ENCODE peak calls at places on chromosomes 1 and 21, in four cellular contexts. N is breast epithelium, U is endothelial cell of umbilical vein, K is stomach. W is an unnamed sample.

GRCh38 chr1:202046227-202046626 is 35.8 kb downstream of the ELF3 start:
- DNase-seq in N (peak), U (no peak), K (peak), W (no peak)

GRCh38 chr1:183685112-183685713 is 32.1 kb upstream of the APOBEC4 start:
- DNase-seq in N (no peak), U (peak), K (peak), W (no peak)

GRCh38 chr21:43840259-43840658 is 24.8 kb upstream of the AGPAT3 start:
- DNase-seq in N (no peak), U (no peak), K (no peak), W (no peak)

GRCh38 chr1:232319106-232319505 is 310.8 kb downstream of the SIPA1L2 start:
- DNase-seq in N (no peak), U (no peak), K (no peak), W (no peak)

GRCh38 chr1:33575324-33575879 is 103.0 kb downstream of the ZSCAN20 start:
- DNase-seq in N (no peak), U (no peak), K (no peak), W (no peak)

GRCh38 chr1:160837558-160838205 is 25.0 kb downstream of the CD244 start:
- DNase-seq in N (no peak), U (no peak), K (peak), W (peak)

GRCh38 chr1:114745351-114745750 is 12.4 kb downstream of the CSDE1 start:
- DNase-seq in N (no peak), U (peak), K (no peak), W (no peak)

GRCh38 chr1:20137604-20138003 is 1.5 kb upstream of the PLA2G2F start:
- DNase-seq in N (no peak), U (no peak), K (no peak), W (no peak)

GRCh38 chr1:28395181-28395580 is 25.6 kb downstream of the PHACTR4 start:
- DNase-seq in N (no peak), U (no peak), K (no peak), W (no peak)

GRCh38 chr1:35980090-35980489 is 49.2 kb downstream of the AGO3 start:
- DNase-seq in N (no peak), U (no peak), K (no peak), W (no peak)

GRCh38 chr1:51878307-51878615 is 266 bp downstream of the NRDC start:
- DNase-seq in N (no peak), U (no peak), K (no peak), W (no peak)

GRCh38 chr1:228207381-228207810 is 448 bp upstream of the OBSCN start:
- DNase-seq in N (no peak), U (no peak), K (no peak), W (no peak)

GRCh38 chr1:3027611-3028371 is 6.5 kb downstream of the ACTRT2 start:
- DNase-seq in N (peak), U (no peak), K (no peak), W (peak)

GRCh38 chr1:200699871-200700270 is 30.2 kb upstream of the DDX59 start:
- DNase-seq in N (no peak), U (no peak), K (no peak), W (no peak)

GRCh38 chr1:117213046-117213445 is 2.3 kb upstream of the VTCN1 start:
- DNase-seq in N (no peak), U (no peak), K (no peak), W (no peak)

GRCh38 chr1:220828950-220829586 is 42.4 kb downstream of the MTARC1 start:
- DNase-seq in N (no peak), U (no peak), K (no peak), W (no peak)

GRCh38 chr1:21280011-21280471 is 10.2 kb downstream of the ECE1 start:
- DNase-seq in N (no peak), U (peak), K (no peak), W (peak)

GRCh38 chr1:230005040-230005439 is 62.0 kb upstream of the GALNT2 start:
- DNase-seq in N (no peak), U (no peak), K (no peak), W (no peak)

GRCh38 chr1:199691540-199691939 is 336.0 kb upstream of the NR5A2 start:
- DNase-seq in N (no peak), U (peak), K (no peak), W (no peak)

GRCh38 chr1:24704411-24705259 is 40.6 kb upstream of the CLIC4 start:
- DNase-seq in N (no peak), U (peak), K (no peak), W (no peak)

GRCh38 chr1:248890549-248891498 is 15.2 kb upstream of the PGBD2 start:
- DNase-seq in N (no peak), U (no peak), K (no peak), W (no peak)

GRCh38 chr1:244248426-244248825 is 197.3 kb downstream of the ZBTB18 start:
- DNase-seq in N (no peak), U (peak), K (no peak), W (no peak)

GRCh38 chr1:11062965-11063401 is 3.2 kb upstream of the SRM start:
- DNase-seq in N (no peak), U (no peak), K (no peak), W (no peak)

DNA sequence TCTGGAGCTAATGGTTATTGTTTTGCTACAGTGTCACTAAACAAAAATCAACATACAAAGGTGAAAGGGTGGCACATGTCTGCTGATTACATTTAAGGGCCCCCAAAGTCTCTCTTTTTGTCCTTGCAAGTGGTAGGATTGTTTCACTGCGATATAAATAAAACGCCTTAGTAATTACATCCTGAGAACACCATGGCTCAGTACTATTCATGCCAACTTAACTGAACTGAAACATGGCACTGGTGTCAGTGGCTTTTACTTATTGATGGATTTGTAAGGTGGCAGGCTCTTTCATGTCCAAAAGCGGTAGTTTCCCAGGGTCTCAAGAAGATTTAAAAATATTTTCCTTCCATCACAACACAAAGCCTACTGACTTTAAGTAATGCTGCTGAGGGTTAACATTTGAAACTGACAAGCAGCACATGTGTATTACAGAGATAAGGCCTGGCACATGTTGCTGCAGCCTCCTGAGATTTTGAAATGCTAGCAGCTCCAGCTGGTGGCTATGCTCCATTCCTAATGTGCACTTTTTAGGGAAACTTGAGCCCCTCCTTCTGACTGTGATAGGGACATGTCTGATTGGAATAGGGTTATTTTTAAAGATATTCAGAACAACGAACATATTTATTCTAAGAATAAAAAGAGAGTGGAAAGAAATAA is 86.8 kb downstream of the ATP1B1 start:
- DNase-seq in N (no peak), U (peak), K (peak), W (no peak)
- TF ChIP-seq POLR2AphosphoS5 in N (no peak), U (no peak), K (no peak), W (no peak)

GRCh38 chr1:89695847-89696246 is 62.9 kb downstream of the LRRC8C start:
- DNase-seq in N (no peak), U (no peak), K (no peak), W (no peak)

GRCh38 chr1:89690595-89690994 is 57.7 kb downstream of the LRRC8C start:
- DNase-seq in N (no peak), U (no peak), K (no peak), W (no peak)

GRCh38 chr1:89688607-89689006 is 55.7 kb downstream of the LRRC8C start:
- DNase-seq in N (no peak), U (no peak), K (no peak), W (no peak)

GRCh38 chr1:89689234-89689633 is 56.3 kb downstream of the LRRC8C start:
- DNase-seq in N (no peak), U (no peak), K (no peak), W (no peak)

GRCh38 chr1:89692601-89693503 is 59.9 kb downstream of the LRRC8C start:
- DNase-seq in N (no peak), U (peak), K (no peak), W (no peak)
- TF ChIP-seq POLR2AphosphoS5 in N (no peak), U (peak), K (no peak), W (no peak)

DNA sequence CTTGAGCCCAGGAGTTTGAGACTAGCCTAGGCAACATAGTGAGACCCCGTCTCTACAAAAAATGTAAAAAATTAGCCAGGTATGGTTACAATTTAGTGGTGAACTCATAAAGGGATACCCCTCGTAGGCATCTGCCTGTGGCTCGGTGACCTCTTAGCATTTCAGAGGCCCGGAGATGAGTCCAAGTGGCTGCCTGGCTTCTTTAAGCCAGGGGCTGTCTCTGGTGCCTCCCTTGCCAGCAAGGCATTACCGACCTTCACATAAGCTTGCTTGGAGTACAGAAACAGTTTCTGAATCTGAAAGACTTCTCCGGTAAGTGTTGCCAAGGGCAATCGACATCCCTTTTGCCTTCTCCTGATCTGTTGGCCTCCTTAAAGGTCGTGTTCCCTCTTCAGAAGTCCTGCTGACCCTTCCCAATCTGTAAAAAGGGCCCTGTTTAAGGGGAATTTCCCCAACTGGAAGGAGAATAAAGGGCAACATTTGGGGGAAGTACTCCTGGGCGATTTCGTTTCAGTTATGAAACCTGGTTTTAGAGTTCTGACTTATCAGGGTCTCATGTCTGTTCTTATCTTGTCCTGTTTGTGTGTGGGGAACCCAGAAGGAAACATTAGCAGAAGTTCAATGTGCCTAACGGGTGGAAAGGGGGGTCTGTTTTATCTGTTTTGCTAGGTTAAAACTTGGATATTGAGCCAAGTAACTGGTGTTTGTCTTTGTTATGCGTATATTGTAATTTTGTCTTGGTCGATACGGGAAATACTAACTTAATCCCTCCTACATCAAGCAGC is 32.9 kb downstream of the KIFAP3 start:
- DNase-seq in N (no peak), U (no peak), K (no peak), W (peak)
- TF ChIP-seq POLR2AphosphoS5 in N (no peak), U (no peak), K (no peak), W (no peak)

DNA sequence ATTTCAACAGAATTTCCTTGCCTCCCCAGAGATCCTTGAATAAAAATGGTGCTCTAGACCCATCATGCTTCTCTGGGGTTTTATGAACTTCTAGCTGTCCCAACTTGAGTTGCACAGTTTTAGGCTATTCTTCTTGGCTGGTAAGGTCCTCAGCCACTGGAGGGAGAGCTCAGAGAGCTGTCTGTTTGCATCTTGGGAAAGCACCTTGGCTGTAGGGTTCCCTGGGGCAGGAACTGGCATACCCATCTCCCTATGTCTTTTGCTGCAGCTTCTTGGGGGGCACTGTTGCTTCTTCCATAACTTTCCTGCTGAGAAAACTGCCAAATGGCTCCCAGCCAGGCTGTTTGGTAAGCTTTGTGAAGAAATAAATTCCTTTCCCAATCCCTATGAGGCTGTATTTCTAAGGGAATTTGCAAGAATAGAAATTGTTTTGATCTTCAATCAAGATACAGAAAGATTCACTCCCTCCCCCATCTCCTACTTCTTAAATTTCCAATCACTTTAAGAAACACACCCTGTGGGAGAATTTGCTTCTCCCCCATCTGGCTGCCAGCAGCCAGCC is 8.2 kb upstream of the FMOD start:
- DNase-seq in N (no peak), U (no peak), K (no peak), W (no peak)
- TF ChIP-seq POLR2AphosphoS5 in N (no peak), U (no peak), K (no peak), W (no peak)

DNA sequence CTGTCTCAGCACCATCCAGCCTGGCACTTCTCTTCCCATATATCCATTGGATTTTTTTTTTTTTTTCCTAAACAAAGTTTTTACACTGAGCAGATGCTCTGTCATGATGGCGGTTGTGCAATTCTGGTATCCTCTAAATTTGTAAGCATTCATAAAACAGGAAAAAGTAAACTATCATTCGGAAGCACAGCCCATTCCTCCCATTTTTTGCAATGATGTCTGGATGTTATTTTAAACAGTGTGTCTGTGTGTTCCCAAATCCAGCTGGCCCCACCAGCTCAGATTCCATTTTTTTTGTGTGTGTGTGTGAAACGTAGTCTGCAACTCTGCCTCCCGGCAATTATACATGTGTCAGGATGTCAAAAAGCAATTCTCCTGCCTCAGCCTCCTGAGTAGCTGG is 33.5 kb downstream of the PDPN start:
- DNase-seq in N (no peak), U (no peak), K (no peak), W (no peak)
- TF ChIP-seq POLR2AphosphoS5 in N (no peak), U (no peak), K (peak), W (no peak)

DNA sequence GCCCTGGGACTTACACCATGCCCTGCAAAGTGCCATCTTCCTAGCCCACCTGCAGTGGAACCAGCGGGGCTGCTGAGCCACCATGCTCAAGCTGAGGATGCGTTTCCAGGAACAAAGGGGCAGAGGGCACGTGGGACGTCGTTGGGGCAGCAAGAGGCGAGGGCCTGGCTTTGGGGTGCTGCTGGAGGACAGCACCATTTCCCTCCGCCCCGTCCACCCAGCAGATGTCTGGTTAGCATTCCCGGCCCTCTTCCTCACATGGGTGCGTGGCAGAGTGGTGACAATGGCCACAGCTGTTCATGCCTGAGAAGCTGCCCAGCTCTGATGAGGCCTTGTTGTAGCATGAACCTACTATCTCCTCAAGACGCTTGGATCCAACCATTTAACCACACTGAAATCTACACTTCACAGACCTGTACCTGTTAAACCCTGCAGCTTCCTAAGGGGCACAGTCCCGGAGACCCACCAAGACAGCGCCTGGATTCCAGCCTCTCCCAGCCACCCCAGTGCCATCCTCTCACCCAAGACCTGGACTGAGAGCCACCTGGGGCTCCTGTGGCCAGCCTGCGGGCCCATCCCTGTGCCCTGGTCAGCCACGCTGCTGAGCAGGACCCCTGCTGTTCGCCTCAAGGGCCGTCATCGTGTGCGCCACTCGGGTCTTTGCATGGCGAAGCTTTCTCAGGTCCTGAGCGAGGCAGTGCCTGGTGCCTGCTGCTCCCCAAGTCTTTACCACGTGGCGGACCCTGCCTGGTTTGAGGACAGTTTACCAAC is 33.2 kb downstream of the SLC45A1 start:
- DNase-seq in N (no peak), U (no peak), K (no peak), W (no peak)
- TF ChIP-seq POLR2AphosphoS5 in N (no peak), U (no peak), K (no peak), W (peak)

GRCh38 chr1:41245659-41246058 is 3.6 kb upstream of the SCMH1 start:
- DNase-seq in N (no peak), U (peak), K (no peak), W (no peak)
- TF ChIP-seq POLR2AphosphoS5 in N (no peak), U (no peak), K (no peak), W (no peak)

GRCh38 chr1:43238104-43238503 is 31.7 kb upstream of the TMEM125 start:
- DNase-seq in N (peak), U (peak), K (peak), W (no peak)
- TF ChIP-seq POLR2AphosphoS5 in N (no peak), U (no peak), K (no peak), W (no peak)

W was measured in spleen.